ENCODE peak calls at places on chromosome 1, in ten cellular contexts. L is activated CD8-positive, alpha-beta memory T cell treated with anti-CD3 and anti-CD28 coated beads for 48 hours; P is renal cortical epithelial cell; O is Caco-2; B is head of caudate nucleus; E is SW 1271; R is stimulated activated CD8-positive, alpha-beta memory T cell treated with anti-CD3 and anti-CD28 coated beads, Interleukin-7, amount 100 ng/mL, for 1 hour; G is psoas muscle; H is right lobe of liver; M is AG04450. C is an unnamed sample.

GRCh38 chr1:36154765-36155559 is 998 bp upstream of the MAP7D1 start:
- DNase-seq in M (no peak), H (no peak), R (no peak), O (no peak), P (no peak), B (no peak), G (peak), E (no peak), L (no peak), C (no peak)

GRCh38 chr1:214563881-214564280 is 12.5 kb upstream of the PTPN14 start:
- DNase-seq in M (no peak), R (no peak), P (no peak), L (no peak), G (no peak), H (no peak), E (no peak), B (no peak), O (no peak), C (no peak)

GRCh38 chr1:229427572-229427971 is 6.3 kb downstream of the ACTA1 start:
- DNase-seq in O (no peak), H (no peak), R (no peak), B (no peak), P (no peak), L (no peak), E (no peak), M (no peak), G (no peak), C (no peak)

GRCh38 chr1:94096797-94097549 is 24.0 kb downstream of the ABCA4 start:
- DNase-seq in M (peak), O (no peak), E (no peak), H (no peak), L (no peak), R (no peak), B (no peak), G (peak), P (no peak), C (no peak)

GRCh38 chr1:2212167-2212541 is 16.0 kb upstream of the SKI start:
- DNase-seq in M (no peak), P (no peak), B (no peak), R (no peak), H (no peak), L (no peak), O (no peak), E (no peak), G (no peak), C (peak)

GRCh38 chr1:24898152-24898908 is 31.7 kb downstream of the RUNX3 start:
- DNase-seq in L (no peak), B (peak), E (no peak), R (no peak), G (no peak), O (peak), H (peak), P (peak), M (no peak), C (peak)

GRCh38 chr1:7549693-7550161 is 221.4 kb upstream of the VAMP3 start:
- DNase-seq in G (no peak), H (peak), P (peak), R (no peak), M (no peak), L (no peak), E (no peak), O (no peak), B (no peak), C (no peak)

GRCh38 chr1:164773146-164773545 is 214.2 kb downstream of the PBX1 start:
- DNase-seq in P (no peak), B (no peak), G (no peak), O (no peak), R (no peak), L (no peak), E (no peak), M (no peak), H (no peak), C (no peak)

GRCh38 chr1:92822907-92823306 is 8.9 kb upstream of the RPL5 start:
- DNase-seq in B (no peak), O (peak), R (no peak), M (peak), E (no peak), L (no peak), G (no peak), P (peak), H (no peak), C (no peak)

GRCh38 chr1:235817101-235817725 is 49.5 kb downstream of the LYST start:
- DNase-seq in R (no peak), G (no peak), B (no peak), E (no peak), O (no peak), M (no peak), H (no peak), L (no peak), P (no peak), C (no peak)